ENCODE peak calls at places on chromosomes 6 and 20, in seven cellular contexts. K is Peyer's patch; O is activated naive CD4-positive, alpha-beta T cell; H is heart right ventricle; L is pons; W is T1000; J is GM03348. T is an unnamed sample.

GRCh38 chr6:144063744-144064401 is 31.5 kb downstream of the SF3B5 start:
- DNase-seq in K (peak; percentile 98), O (peak; percentile 46), H (peak; percentile 75), L (peak; percentile 54), W (peak; percentile 19), J (peak; percentile 83), T (peak; percentile 78)

GRCh38 chr6:2460216-2460734 is 214.9 kb upstream of the GMDS start:
- DNase-seq in K (no peak), O (no peak), H (no peak), L (no peak), W (no peak), J (no peak), T (no peak)

GRCh38 chr6:45076217-45076616 is 251.9 kb upstream of the RUNX2 start:
- DNase-seq in K (no peak), O (no peak), H (no peak), L (no peak), W (no peak), J (peak; percentile 13), T (no peak)

GRCh38 chr6:158284340-158285210 is 27.7 kb upstream of the TULP4 start:
- DNase-seq in K (no peak), O (no peak), H (no peak), L (peak; percentile 75), W (no peak), J (peak; percentile 77), T (peak; percentile 54)

GRCh38 chr20:50450961-50451752 is 59.0 kb upstream of the PTPN1 start:
- DNase-seq in K (peak; percentile 78), O (no peak), H (no peak), L (no peak), W (no peak), J (peak; percentile 43), T (no peak)

GRCh38 chr6:136920858-136921520 is 1.1 kb upstream of the SLC35D3 start:
- DNase-seq in K (no peak), O (no peak), H (no peak), L (no peak), W (no peak), J (peak; percentile 31), T (no peak)

GRCh38 chr6:137808191-137808590 is 58.9 kb upstream of the TNFAIP3 start:
- DNase-seq in K (no peak), O (no peak), H (no peak), L (no peak), W (no peak), J (peak; percentile 50), T (peak; percentile 15)

GRCh38 chr6:140040391-140040790 is 665.9 kb upstream of the CITED2 start:
- DNase-seq in K (no peak), O (no peak), H (no peak), L (no peak), W (no peak), J (no peak), T (peak; percentile 30)

GRCh38 chr6:41072836-41073202 is at the start of gene NFYA:
- DNase-seq in K (peak; percentile 100), O (peak; percentile 100), H (no peak), L (no peak), W (peak; percentile 100), J (peak; percentile 97), T (peak; percentile 100)

GRCh38 chr6:127717384-127717783 is 140.4 kb downstream of the C6orf58 start:
- DNase-seq in K (no peak), O (no peak), H (no peak), L (no peak), W (no peak), J (no peak), T (no peak)

GRCh38 chr6:15077006-15077405 is 168.9 kb upstream of the JARID2 start:
- DNase-seq in K (no peak), O (no peak), H (no peak), L (no peak), W (no peak), J (no peak), T (no peak)

GRCh38 chr6:16472349-16473069 is 234.1 kb downstream of the GMPR start:
- DNase-seq in K (no peak), O (no peak), H (no peak), L (no peak), W (no peak), J (peak; percentile 16), T (no peak)

GRCh38 chr6:150764638-150765456 is 100.7 kb upstream of the MTHFD1L start:
- DNase-seq in K (no peak), O (no peak), H (no peak), L (no peak), W (no peak), J (no peak), T (no peak)

GRCh38 chr6:157244175-157244574 is 79.1 kb downstream of the TMEM242 start:
- DNase-seq in K (no peak), O (no peak), H (no peak), L (no peak), W (no peak), J (peak; percentile 89), T (no peak)

GRCh38 chr6:110629153-110629552 is 152.7 kb upstream of the SLC22A16 start:
- DNase-seq in K (no peak), O (no peak), H (no peak), L (no peak), W (no peak), J (no peak), T (no peak)

GRCh38 chr6:109318328-109318876 is 63.9 kb downstream of the CD164 start:
- DNase-seq in K (peak; percentile 81), O (no peak), H (peak; percentile 18), L (peak; percentile 97), W (no peak), J (no peak), T (no peak)

GRCh38 chr6:149044394-149044965 is 273.0 kb upstream of the TAB2 start:
- DNase-seq in K (no peak), O (no peak), H (no peak), L (no peak), W (no peak), J (peak; percentile 52), T (no peak)

GRCh38 chr6:92297101-92297500 is 1122.3 kb downstream of the EPHA7 start:
- DNase-seq in K (no peak), O (no peak), H (no peak), L (no peak), W (no peak), J (no peak), T (no peak)

GRCh38 chr6:111709615-111710398 is 104.1 kb upstream of the TRAF3IP2 start:
- DNase-seq in K (peak; percentile 72), O (no peak), H (peak; percentile 86), L (peak; percentile 92), W (no peak), J (peak; percentile 92), T (peak; percentile 69)

GRCh38 chr6:155252581-155252980 is 11.2 kb upstream of the CLDN20 start:
- DNase-seq in K (no peak), O (no peak), H (no peak), L (no peak), W (no peak), J (no peak), T (no peak)

GRCh38 chr6:87444362-87444761 is 28.4 kb upstream of the SLC35A1 start:
- DNase-seq in K (no peak), O (no peak), H (no peak), L (no peak), W (no peak), J (no peak), T (no peak)

GRCh38 chr20:16535281-16535680 is 38.0 kb downstream of the KIF16B start:
- DNase-seq in K (no peak), O (no peak), H (no peak), L (no peak), W (no peak), J (no peak), T (no peak)

GRCh38 chr6:164690702-164691500 is 618.5 kb downstream of the C6orf118 start:
- DNase-seq in K (no peak), O (no peak), H (no peak), L (peak; percentile 65), W (no peak), J (no peak), T (no peak)

GRCh38 chr20:41182296-41183212 is 45.2 kb downstream of the PLCG1 start:
- DNase-seq in K (peak; percentile 34), O (no peak), H (peak; percentile 2), L (no peak), W (no peak), J (no peak), T (no peak)

T was measured in SW 1271.